ENCODE peak calls at places on chromosomes 1 and 21, in seven cellular contexts. W, K, Q, J, N, H and P are unnamed samples.

GRCh38 chr1:11645670-11646265 is 8.5 kb downstream of the FBXO2 start:
- DNase-seq in W (peak; percentile 68), K (peak; percentile 89), Q (no peak), J (peak; percentile 73), N (peak; percentile 78), H (peak; percentile 77), P (peak; percentile 43)

GRCh38 chr1:171644805-171645483 is 7.5 kb downstream of the MYOC start:
- DNase-seq in W (peak; percentile 42), K (peak; percentile 91), Q (peak; percentile 38), J (peak; percentile 85), N (peak; percentile 37), H (peak; percentile 80), P (peak; percentile 74)

GRCh38 chr1:160093069-160093395 is 5.4 kb downstream of the IGSF8 start:
- DNase-seq in W (no peak), K (no peak), Q (no peak), J (no peak), N (no peak), H (no peak), P (no peak)

GRCh38 chr1:231934797-231935196 is 308.2 kb downstream of the DISC1 start:
- DNase-seq in W (no peak), K (no peak), Q (no peak), J (no peak), N (no peak), H (peak; percentile 50), P (no peak)

GRCh38 chr1:117466761-117467160 is 99.5 kb downstream of the MAN1A2 start:
- DNase-seq in W (no peak), K (no peak), Q (no peak), J (no peak), N (no peak), H (no peak), P (no peak)

GRCh38 chr1:215476541-215476940 is 90.6 kb upstream of the KCTD3 start:
- DNase-seq in W (no peak), K (no peak), Q (no peak), J (peak; percentile 74), N (no peak), H (no peak), P (no peak)

GRCh38 chr1:15211424-15211823 is 35.6 kb upstream of the FHAD1 start:
- DNase-seq in W (no peak), K (no peak), Q (no peak), J (no peak), N (no peak), H (no peak), P (no peak)

GRCh38 chr21:40680311-40680710 is 166.6 kb downstream of the DSCAM start:
- DNase-seq in W (no peak), K (no peak), Q (no peak), J (no peak), N (no peak), H (no peak), P (no peak)

GRCh38 chr1:191320062-191320461 is 838.2 kb upstream of the RGS18 start:
- DNase-seq in W (no peak), K (no peak), Q (no peak), J (no peak), N (no peak), H (no peak), P (no peak)

GRCh38 chr1:221708987-221709386 is 32.9 kb downstream of the DUSP10 start:
- DNase-seq in W (no peak), K (no peak), Q (peak; percentile 71), J (no peak), N (no peak), H (peak; percentile 93), P (no peak)

GRCh38 chr1:26218906-26219494 is 15.0 kb upstream of the CEP85 start:
- DNase-seq in W (no peak), K (no peak), Q (no peak), J (no peak), N (no peak), H (peak; percentile 70), P (no peak)

GRCh38 chr1:62076286-62076685 is 118.4 kb upstream of the L1TD1 start:
- DNase-seq in W (no peak), K (no peak), Q (no peak), J (peak; percentile 60), N (no peak), H (peak; percentile 10), P (no peak)